ENCODE peak calls at places on chromosomes 12 and 14, in seven cellular contexts. Z is stomach, T is IMR-90, J is GM23338, E is kidney, I is lower lobe of right lung, O is osteoblast. B is an unnamed sample.

GRCh38 chr12:111886662-111887545 is 44.9 kb downstream of the MAPKAPK5 start:
- DNase-seq in J (no peak), O (no peak), E (no peak), Z (no peak), I (no peak), T (no peak), B (no peak)

GRCh38 chr14:25111061-25111601 is 61.2 kb upstream of the STXBP6 start:
- DNase-seq in O (peak; percentile 78), J (peak; percentile 25), Z (peak; percentile 49), I (no peak), T (peak; percentile 98), E (no peak), B (no peak)

GRCh38 chr12:26028953-26029740 is 70.7 kb downstream of the RASSF8 start:
- DNase-seq in Z (no peak), J (peak; percentile 66), O (no peak), E (no peak), I (no peak), T (peak; percentile 67), B (no peak)

GRCh38 chr12:131854861-131855476 is 26.8 kb downstream of the MMP17 start:
- DNase-seq in I (no peak), E (peak; percentile 27), O (peak; percentile 81), J (no peak), T (no peak), Z (no peak), B (no peak)

GRCh38 chr12:26278266-26278665 is 82.9 kb downstream of the SSPN start:
- DNase-seq in I (no peak), E (no peak), J (no peak), Z (no peak), O (no peak), T (no peak), B (no peak)

GRCh38 chr12:69739287-69740191 is 879 bp downstream of the RAB3IP start:
- DNase-seq in O (peak; percentile 69), T (peak; percentile 13), J (peak; percentile 64), Z (peak; percentile 73), E (peak; percentile 92), I (peak; percentile 72), B (peak; percentile 61)

GRCh38 chr12:68958337-68958736 is 25.4 kb upstream of the CPM start:
- DNase-seq in J (no peak), O (no peak), E (no peak), T (no peak), I (no peak), Z (no peak), B (no peak)

GRCh38 chr12:106238146-106238545 is 9.7 kb downstream of the CKAP4 start:
- DNase-seq in J (no peak), Z (no peak), E (no peak), T (no peak), O (no peak), I (no peak), B (no peak)

GRCh38 chr14:53054457-53054856 is 98.7 kb downstream of the DDHD1 start:
- DNase-seq in T (peak; percentile 67), I (no peak), O (peak; percentile 58), E (no peak), J (no peak), Z (no peak), B (no peak)

GRCh38 chr12:67498981-67499380 is 149.6 kb upstream of the DYRK2 start:
- DNase-seq in Z (no peak), E (no peak), T (no peak), J (no peak), O (peak; percentile 5), I (no peak), B (no peak)

GRCh38 chr14:29545714-29546113 is 381.9 kb downstream of the PRKD1 start:
- DNase-seq in T (peak; percentile 25), J (no peak), I (no peak), Z (no peak), E (no peak), O (no peak), B (no peak)

GRCh38 chr14:100221419-100222218 is 17.3 kb upstream of the YY1 start:
- DNase-seq in T (peak; percentile 62), O (peak; percentile 69), E (peak; percentile 82), I (peak; percentile 80), J (peak; percentile 91), Z (peak; percentile 79), B (no peak)

GRCh38 chr14:91714805-91715204 is 17.1 kb downstream of the CATSPERB start:
- DNase-seq in J (peak; percentile 59), Z (no peak), O (no peak), E (no peak), I (no peak), T (no peak), B (no peak)

GRCh38 chr12:53492830-53493609 is 6.2 kb downstream of the MAP3K12 start:
- DNase-seq in E (peak; percentile 99), J (peak; percentile 97), O (peak; percentile 97), Z (peak; percentile 92), T (peak; percentile 80), I (peak; percentile 96), B (peak; percentile 89)

GRCh38 chr14:88297306-88297705 is 25.8 kb downstream of the KCNK10 start:
- DNase-seq in J (no peak), I (no peak), T (no peak), E (no peak), O (no peak), Z (no peak), B (no peak)

GRCh38 chr12:121810833-121811433 is 7.1 kb downstream of the SETD1B start:
- DNase-seq in I (no peak), T (no peak), E (no peak), J (no peak), Z (no peak), O (no peak), B (no peak)

GRCh38 chr12:10965511-10965910 is 21.2 kb downstream of the TAS2R50 start:
- DNase-seq in J (no peak), Z (no peak), E (no peak), T (no peak), I (no peak), O (no peak), B (no peak)

GRCh38 chr14:45198551-45198950 is 54.5 kb downstream of the MIS18BP1 start:
- DNase-seq in E (no peak), T (peak; percentile 49), Z (no peak), I (no peak), O (no peak), J (no peak), B (no peak)

GRCh38 chr12:94656556-94656955 is 6.2 kb upstream of the TMCC3 start:
- DNase-seq in O (no peak), I (no peak), J (no peak), Z (no peak), E (no peak), T (no peak), B (no peak)

GRCh38 chr12:66196806-66197205 is 7.8 kb downstream of the IRAK3 start:
- DNase-seq in T (no peak), I (no peak), Z (no peak), E (no peak), J (no peak), O (no peak), B (no peak)

GRCh38 chr12:132253698-132254480 is 75.5 kb downstream of the GALNT9 start:
- DNase-seq in T (no peak), Z (no peak), O (no peak), J (no peak), E (peak; percentile 39), I (peak; percentile 30), B (no peak)

GRCh38 chr14:93099187-93099586 is 16.5 kb downstream of the ITPK1 start:
- DNase-seq in I (no peak), T (no peak), E (no peak), O (peak; percentile 52), Z (no peak), J (no peak), B (no peak)

GRCh38 chr12:14211829-14212455 is 153.5 kb upstream of the ATF7IP start:
- DNase-seq in T (no peak), Z (no peak), I (no peak), O (no peak), J (no peak), E (no peak), B (no peak)
- H3K4me1 ChIP-seq in T (peaks cover 1% of the 10 kb centered on the region), Z (peaks cover 12% of the 10 kb centered on the region), I (peaks cover 16% of the 10 kb centered on the region), O (peaks cover 3% of the 10 kb centered on the region), J (peaks cover 19% of the 10 kb centered on the region), E (peaks cover 6% of the 10 kb centered on the region), B (peaks cover 9% of the 10 kb centered on the region)

GRCh38 chr12:62434504-62435336 is 31.9 kb upstream of the MON2 start:
- DNase-seq in Z (peak; percentile 29), T (no peak), E (no peak), I (no peak), J (no peak), O (no peak), B (no peak)

GRCh38 chr12:62436164-62436503 is 30.5 kb upstream of the MON2 start:
- DNase-seq in O (no peak), I (no peak), E (no peak), J (no peak), T (no peak), Z (no peak), B (no peak)

GRCh38 chr12:62438098-62438692 is 28.4 kb upstream of the MON2 start:
- DNase-seq in E (no peak), I (no peak), J (peak; percentile 82), Z (peak; percentile 54), T (peak; percentile 53), O (no peak), B (no peak)

DNA sequence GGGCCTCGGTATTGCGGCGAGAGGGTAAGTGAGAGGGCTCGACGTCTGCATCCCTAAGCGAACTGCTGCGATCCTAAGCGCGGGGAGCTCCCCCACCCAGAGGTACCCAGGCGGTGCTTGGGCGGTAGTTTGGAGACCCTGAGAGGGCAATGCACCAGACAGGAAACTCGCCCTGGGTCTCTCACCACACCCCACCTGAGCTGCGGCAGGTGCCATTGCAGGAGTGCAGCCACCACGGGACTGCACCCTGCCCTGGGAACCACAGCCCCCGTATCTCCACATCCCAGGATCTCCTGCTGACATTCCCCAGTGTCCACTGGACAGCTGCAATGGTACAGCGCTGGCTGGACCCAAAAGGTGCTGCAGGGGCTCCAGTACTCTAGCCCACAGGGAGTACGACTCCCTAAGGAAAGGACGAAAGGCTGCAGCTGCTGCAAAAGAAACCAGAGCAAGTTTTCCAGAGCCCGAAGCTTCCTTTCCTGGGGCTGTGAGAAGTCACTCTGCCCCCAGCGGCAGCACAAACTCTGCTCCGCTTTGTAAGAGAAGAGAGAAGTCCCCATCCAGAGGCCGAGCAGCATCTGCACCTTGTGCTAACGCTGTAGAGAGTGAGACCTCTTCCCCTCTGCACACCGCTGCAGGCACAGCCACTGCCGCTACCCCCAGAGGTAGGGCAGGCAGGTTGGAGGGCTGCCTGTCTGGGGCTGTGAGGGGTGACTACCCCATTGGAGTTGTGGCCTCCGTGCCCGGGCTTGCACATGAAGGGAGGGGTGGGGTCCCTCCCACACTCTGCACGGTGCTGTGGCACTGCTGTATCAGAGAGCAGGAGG is 31.1 kb upstream of the MON2 start:
- DNase-seq in O (peak; percentile 90), J (peak; percentile 90), T (peak; percentile 63), Z (peak; percentile 49), E (peak; percentile 78), I (peak; percentile 59), B (peak; percentile 57)
- TF ChIP-seq CTCF in O (peak; percentile 63), J (peak; percentile 69), T (peak; percentile 53), Z (no peak), E (peak; percentile 30), I (peak; percentile 47), B (peak; percentile 55)

GRCh38 chr14:95313707-95314106 is 6.0 kb downstream of the CLMN start:
- DNase-seq in O (peak; percentile 97), T (peak; percentile 34), I (peak; percentile 84), Z (peak; percentile 61), J (no peak), E (peak; percentile 93), B (no peak)
- H3K4me1 ChIP-seq in O (peaks cover 12% of the 10 kb centered on the region), T (no peaks in the 10 kb centered on the region), I (peaks cover 30% of the 10 kb centered on the region), Z (peaks cover 47% of the 10 kb centered on the region), J (peaks cover 3% of the 10 kb centered on the region), E (peaks cover 50% of the 10 kb centered on the region), B (peaks cover 27% of the 10 kb centered on the region)

DNA sequence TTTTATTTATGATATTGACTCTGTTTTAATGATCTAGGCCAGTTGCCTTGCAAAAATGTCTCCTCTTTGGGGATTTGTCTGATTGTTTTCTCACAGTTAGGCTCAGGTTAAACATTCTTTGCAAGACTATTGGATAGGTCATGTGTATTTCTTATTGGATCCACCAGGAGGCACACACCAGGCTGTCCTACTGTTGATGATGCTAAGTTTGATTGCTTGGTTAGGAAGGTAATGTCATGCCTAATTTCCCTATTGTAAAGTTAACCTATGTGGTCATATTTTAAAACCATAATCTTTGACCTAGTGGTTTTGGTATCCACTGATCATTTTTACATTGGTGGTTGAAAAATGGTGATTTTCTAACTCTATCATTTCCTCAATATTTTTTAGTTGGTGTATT is 137.1 kb downstream of the BRMS1L start:
- DNase-seq in J (peak; percentile 67), O (no peak), E (no peak), Z (no peak), T (no peak), I (no peak), B (no peak)
- TF ChIP-seq CTCF in J (peak; percentile 80), O (peak; percentile 29), E (no peak), Z (no peak), T (peak; percentile 2), I (peak; percentile 8), B (peak; percentile 29)